ENCODE peak calls at places on chromosomes 12 and 14, in four cellular contexts. B, A, Z and N are unnamed samples.

GRCh38 chr12:94807951-94808350 is 157.6 kb upstream of the TMCC3 start:
- DNase-seq in B (no peak), A (no peak), Z (no peak), N (no peak)

GRCh38 chr14:60753264-60754126 is 18.9 kb downstream of the MNAT1 start:
- DNase-seq in B (no peak), A (peak), Z (no peak), N (no peak)

GRCh38 chr12:28164644-28165313 is 25.5 kb upstream of the CCDC91 start:
- DNase-seq in B (no peak), A (no peak), Z (peak), N (no peak)

GRCh38 chr14:91303091-91303923 is 58.8 kb upstream of the GPR68 start:
- DNase-seq in B (peak), A (no peak), Z (peak), N (peak)

GRCh38 chr12:32997471-32997870 is 100.9 kb upstream of the PKP2 start:
- DNase-seq in B (no peak), A (no peak), Z (no peak), N (no peak)

GRCh38 chr14:95318870-95319311 is 817 bp downstream of the CLMN start:
- DNase-seq in B (peak), A (no peak), Z (no peak), N (no peak)

GRCh38 chr14:61678966-61679365 is 16.3 kb upstream of the HIF1A start:
- DNase-seq in B (no peak), A (no peak), Z (no peak), N (no peak)

GRCh38 chr12:27868165-27868564 is 88.1 kb upstream of the MANSC4 start:
- DNase-seq in B (no peak), A (no peak), Z (no peak), N (no peak)

GRCh38 chr12:42482820-42483533 is 106.6 kb downstream of the PRICKLE1 start:
- DNase-seq in B (peak), A (no peak), Z (peak), N (peak)

GRCh38 chr14:51446771-51447170 is 204.9 kb upstream of the FRMD6 start:
- DNase-seq in B (no peak), A (no peak), Z (no peak), N (no peak)

GRCh38 chr14:51449666-51450061 is 202.0 kb upstream of the FRMD6 start:
- DNase-seq in B (no peak), A (no peak), Z (no peak), N (no peak)

GRCh38 chr14:51451561-51451960 is 200.1 kb upstream of the FRMD6 start:
- DNase-seq in B (no peak), A (no peak), Z (no peak), N (no peak)

GRCh38 chr14:51447411-51447810 is 204.3 kb upstream of the FRMD6 start:
- DNase-seq in B (no peak), A (no peak), Z (no peak), N (no peak)

DNA sequence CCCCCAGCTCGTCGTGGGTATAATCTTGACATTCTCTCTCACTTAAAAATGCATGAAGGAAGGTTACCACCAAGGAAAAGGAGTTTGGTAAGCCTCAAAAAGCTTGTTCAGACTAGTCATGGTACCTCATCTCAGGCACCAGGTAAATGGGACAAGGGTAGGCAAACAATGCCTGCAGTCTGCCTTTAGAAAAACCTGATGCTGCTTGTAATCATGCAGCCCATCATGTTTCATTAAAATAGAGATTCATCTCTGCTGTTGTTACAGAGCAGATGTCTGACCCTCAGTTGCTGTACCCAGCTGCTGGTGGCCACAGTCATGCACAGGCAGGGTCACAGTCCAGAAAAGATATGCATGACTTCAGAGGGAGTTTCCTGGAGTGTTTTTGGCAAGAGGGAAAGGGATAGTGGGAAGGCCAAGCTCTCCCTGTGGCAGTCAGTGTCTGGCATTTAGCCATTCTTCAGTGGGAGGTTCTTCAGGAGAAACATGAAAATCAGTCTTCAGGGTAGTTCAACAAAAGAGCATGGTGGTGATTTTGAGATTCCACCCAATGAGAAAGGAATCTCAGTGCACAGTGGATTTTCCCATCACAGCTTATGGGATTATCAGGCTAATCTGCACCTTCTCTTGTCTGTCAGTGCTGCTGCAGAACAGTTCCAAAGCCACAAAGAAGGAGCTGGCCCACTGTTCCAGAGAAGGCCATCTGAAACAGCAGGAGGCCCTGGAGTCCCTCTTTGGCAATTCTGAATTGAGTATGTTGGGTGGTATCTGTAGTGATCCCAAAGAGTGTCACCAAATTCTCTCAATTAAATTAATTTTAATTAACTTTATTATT is 202.7 kb upstream of the FRMD6 start:
- DNase-seq in B (no peak), A (no peak), Z (no peak), N (no peak)
- TF ChIP-seq BHLHE40 in B (no peak), A (no peak), Z (no peak), N (no peak)

DNA sequence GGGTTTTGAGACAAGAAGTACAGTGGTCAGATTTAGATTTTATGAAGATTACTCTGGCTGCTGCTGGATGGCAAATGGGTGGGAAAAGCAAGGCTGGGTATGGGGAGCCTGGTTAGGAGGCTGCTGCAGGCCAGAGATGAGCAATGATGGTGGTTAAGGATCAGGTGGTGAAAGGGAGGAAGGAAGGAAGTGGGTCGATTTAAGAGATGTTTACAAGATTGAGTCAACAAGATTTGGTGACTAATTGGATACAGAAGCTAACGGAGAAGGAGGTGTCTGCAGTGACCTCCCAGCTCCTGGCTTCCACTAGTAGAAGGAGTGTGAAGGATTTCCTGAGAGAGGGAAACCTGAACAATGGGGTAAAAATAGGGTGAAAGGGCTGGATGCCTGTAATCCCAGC is 18.7 kb downstream of the NOS1 start:
- DNase-seq in B (no peak), A (no peak), Z (no peak), N (no peak)
- TF ChIP-seq FOXM1 in B (no peak), A (no peak), Z (no peak), N (no peak)

GRCh38 chr12:107325075-107325474 is 231.7 kb upstream of the CRY1 start:
- DNase-seq in B (no peak), A (no peak), Z (no peak), N (no peak)
- TF ChIP-seq BHLHE40 in B (no peak), A (no peak), Z (no peak), N (no peak)

DNA sequence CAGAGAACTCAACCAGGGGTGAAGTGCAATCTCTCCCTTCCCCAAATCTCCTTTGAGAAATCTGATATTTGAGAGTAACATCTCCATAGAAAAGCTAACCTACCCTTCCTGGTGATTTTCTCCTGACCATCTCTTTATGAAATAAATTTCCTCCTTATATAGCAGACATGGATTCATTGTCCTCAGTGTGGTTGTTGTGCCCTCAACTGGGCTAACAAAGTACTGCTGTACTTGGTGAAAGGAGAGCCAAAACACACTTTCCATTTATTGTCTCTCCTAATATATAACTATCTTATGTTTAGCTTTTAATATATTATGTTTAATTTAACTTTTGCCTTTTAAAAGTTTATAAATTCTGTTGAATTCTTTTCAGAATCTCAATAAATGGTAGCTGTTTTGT is 65.1 kb upstream of the SLCO1B1 start:
- DNase-seq in B (no peak), A (no peak), Z (no peak), N (peak)
- TF ChIP-seq FOXM1 in B (no peak), A (no peak), Z (no peak), N (no peak)

GRCh38 chr14:23070262-23071129 is 13.2 kb upstream of the CDH24 start:
- DNase-seq in B (peak), A (no peak), Z (no peak), N (no peak)
- TF ChIP-seq BHLHE40 in B (no peak), A (no peak), Z (no peak), N (no peak)

GRCh38 chr12:57226588-57227314 is 2.8 kb upstream of the SHMT2 start:
- DNase-seq in B (peak), A (no peak), Z (no peak), N (no peak)
- TF ChIP-seq FOXM1 in B (no peak), A (no peak), Z (no peak), N (no peak)

GRCh38 chr12:100058482-100059029 is 73.8 kb upstream of the ANKS1B start:
- DNase-seq in B (no peak), A (no peak), Z (no peak), N (no peak)
- TF ChIP-seq BHLHE40 in B (no peak), A (no peak), Z (no peak), N (no peak)

GRCh38 chr12:53220857-53221202 is 11.2 kb downstream of the RARG start:
- DNase-seq in B (peak), A (peak), Z (peak), N (peak)

GRCh38 chr12:53221203-53222076 is 10.6 kb downstream of the RARG start:
- DNase-seq in B (peak), A (no peak), Z (peak), N (peak)

GRCh38 chr12:53219116-53219955 is 12.3 kb upstream of the ITGB7 start:
- DNase-seq in B (peak), A (no peak), Z (no peak), N (no peak)

GRCh38 chr12:53218551-53219114 is 11.6 kb upstream of the ITGB7 start:
- DNase-seq in B (no peak), A (no peak), Z (no peak), N (no peak)

GRCh38 chr12:53219956-53220856 is 11.8 kb downstream of the RARG start:
- DNase-seq in B (peak), A (no peak), Z (peak), N (peak)
- TF ChIP-seq FOXM1 in B (no peak), A (no peak), Z (no peak), N (no peak)